ENCODE peak calls at places on chromosomes 13 and 19, in four cellular contexts. One of them, this sample, is unnamed.

GRCh38 chr13:63551731-63552130 is 2136.1 kb upstream of the PCDH20 start:
- DNase-seq in HCT116: no peak
- DNase-seq in SK-N-SH: no peak
- DNase-seq in H9: no peak
- DNase-seq in this sample: no peak

GRCh38 chr19:43739836-43740235 is 14.9 kb downstream of the SMG9 start:
- DNase-seq in HCT116: no peak
- DNase-seq in SK-N-SH: no peak
- DNase-seq in H9: no peak
- DNase-seq in this sample: no peak

GRCh38 chr13:76654263-76654662 is 231.9 kb downstream of the KCTD12 start:
- DNase-seq in HCT116: no peak
- DNase-seq in SK-N-SH: no peak
- DNase-seq in H9: no peak
- DNase-seq in this sample: no peak

GRCh38 chr19:55391702-55392615 is 6.2 kb downstream of the RPL28 start:
- DNase-seq in HCT116: no peak
- DNase-seq in SK-N-SH: peak
- DNase-seq in H9: no peak
- DNase-seq in this sample: no peak

GRCh38 chr13:114219406-114219805 is 15.3 kb upstream of the CDC16 start:
- DNase-seq in HCT116: no peak
- DNase-seq in SK-N-SH: no peak
- DNase-seq in H9: no peak
- DNase-seq in this sample: no peak

GRCh38 chr13:101917475-101917810 is 465.0 kb downstream of the ITGBL1 start:
- DNase-seq in HCT116: no peak
- DNase-seq in SK-N-SH: peak
- DNase-seq in H9: peak
- DNase-seq in this sample: no peak

GRCh38 chr13:79393564-79394249 is 12.3 kb downstream of the RBM26 start:
- DNase-seq in HCT116: no peak
- DNase-seq in SK-N-SH: no peak
- DNase-seq in H9: no peak
- DNase-seq in this sample: no peak

GRCh38 chr19:40976724-40977123 is 14.4 kb upstream of the CYP2B6 start:
- DNase-seq in HCT116: no peak
- DNase-seq in SK-N-SH: no peak
- DNase-seq in H9: no peak
- DNase-seq in this sample: no peak

GRCh38 chr19:1027020-1027952 is 878 bp downstream of the CNN2 start:
- DNase-seq in HCT116: no peak
- DNase-seq in SK-N-SH: no peak
- DNase-seq in H9: no peak
- DNase-seq in this sample: no peak

GRCh38 chr19:5738423-5738822 is 18.0 kb downstream of the CATSPERD start:
- DNase-seq in HCT116: no peak
- DNase-seq in SK-N-SH: no peak
- DNase-seq in H9: no peak
- DNase-seq in this sample: no peak

GRCh38 chr13:38804536-38804935 is 117.7 kb downstream of the FREM2 start:
- DNase-seq in HCT116: no peak
- DNase-seq in SK-N-SH: no peak
- DNase-seq in H9: no peak
- DNase-seq in this sample: no peak

GRCh38 chr19:11364935-11365334 is 9.5 kb upstream of the SWSAP1 start:
- DNase-seq in HCT116: no peak
- DNase-seq in SK-N-SH: no peak
- DNase-seq in H9: no peak
- DNase-seq in this sample: no peak

GRCh38 chr19:58059003-58059671 is at the start of gene ZNF135:
- DNase-seq in HCT116: no peak
- DNase-seq in SK-N-SH: peak
- DNase-seq in H9: peak
- DNase-seq in this sample: no peak

GRCh38 chr19:39038098-39038497 is 5.7 kb upstream of the FBXO27 start:
- DNase-seq in HCT116: peak
- DNase-seq in SK-N-SH: peak
- DNase-seq in H9: peak
- DNase-seq in this sample: no peak

GRCh38 chr19:495440-496332 is 600 bp upstream of the MADCAM1 start:
- DNase-seq in HCT116: no peak
- DNase-seq in SK-N-SH: peak
- DNase-seq in H9: peak
- DNase-seq in this sample: no peak

GRCh38 chr19:38233740-38234251 is 9.8 kb upstream of the DPF1 start:
- DNase-seq in HCT116: peak
- DNase-seq in SK-N-SH: peak
- DNase-seq in H9: peak
- DNase-seq in this sample: no peak

GRCh38 chr19:11361037-11361770 is 6.0 kb downstream of the PLPPR2 start:
- DNase-seq in HCT116: no peak
- DNase-seq in SK-N-SH: peak
- DNase-seq in H9: peak
- DNase-seq in this sample: no peak

GRCh38 chr13:101272886-101273285 is 143.4 kb downstream of the NALCN start:
- DNase-seq in HCT116: no peak
- DNase-seq in SK-N-SH: no peak
- DNase-seq in H9: no peak
- DNase-seq in this sample: no peak

GRCh38 chr13:59230484-59231264 is 933.1 kb downstream of the DIAPH3 start:
- DNase-seq in HCT116: no peak
- DNase-seq in SK-N-SH: no peak
- DNase-seq in H9: no peak
- DNase-seq in this sample: no peak

GRCh38 chr13:31801088-31801487 is 61.8 kb downstream of the RXFP2 start:
- DNase-seq in HCT116: no peak
- DNase-seq in SK-N-SH: no peak
- DNase-seq in H9: no peak
- DNase-seq in this sample: no peak

GRCh38 chr13:84430441-84430840 is 548.2 kb upstream of the SLITRK1 start:
- DNase-seq in HCT116: no peak
- DNase-seq in SK-N-SH: no peak
- DNase-seq in H9: no peak
- DNase-seq in this sample: no peak

GRCh38 chr19:5539431-5539833 is 28.3 kb downstream of the TINCR start:
- DNase-seq in HCT116: no peak
- DNase-seq in SK-N-SH: peak
- DNase-seq in H9: peak
- DNase-seq in this sample: no peak

GRCh38 chr13:26477681-26478080 is 79.8 kb upstream of the WASF3 start:
- DNase-seq in HCT116: no peak
- DNase-seq in SK-N-SH: no peak
- DNase-seq in H9: no peak
- DNase-seq in this sample: no peak

GRCh38 chr13:49399801-49400472 is 43.9 kb downstream of the CAB39L start:
- DNase-seq in HCT116: no peak
- DNase-seq in SK-N-SH: no peak
- DNase-seq in H9: no peak
- DNase-seq in this sample: peak
- H3K27ac ChIP-seq in HCT116: no peak
- H3K27ac ChIP-seq in SK-N-SH: no peak
- H3K27ac ChIP-seq in H9: no peak
- H3K27ac ChIP-seq in this sample: no peak

DNA sequence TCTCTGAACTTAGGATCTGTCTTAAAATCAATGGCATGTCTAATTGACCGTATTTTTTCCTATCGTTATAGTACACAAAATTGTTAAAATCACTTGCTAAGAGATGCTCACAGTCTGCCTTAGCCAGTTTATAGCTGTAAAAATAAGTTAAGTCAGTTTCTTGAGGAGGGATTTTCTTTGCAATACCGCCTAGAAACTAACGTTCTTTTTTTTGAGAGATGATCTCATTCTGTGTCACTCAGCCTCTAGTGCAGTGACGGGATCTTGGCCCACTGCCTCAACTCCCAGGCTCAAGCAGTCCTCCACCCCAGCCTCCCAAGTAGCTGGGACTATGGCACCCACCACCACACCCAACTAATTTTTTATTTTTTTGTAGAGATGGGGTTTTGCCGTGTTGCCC is 4.4 kb downstream of the CKAP2 start:
- DNase-seq in HCT116: no peak
- DNase-seq in SK-N-SH: no peak
- DNase-seq in H9: no peak
- DNase-seq in this sample: no peak
- H3K27ac ChIP-seq in HCT116: no peak
- H3K27ac ChIP-seq in SK-N-SH: no peak
- H3K27ac ChIP-seq in H9: no peak
- H3K27ac ChIP-seq in this sample: peak

DNA sequence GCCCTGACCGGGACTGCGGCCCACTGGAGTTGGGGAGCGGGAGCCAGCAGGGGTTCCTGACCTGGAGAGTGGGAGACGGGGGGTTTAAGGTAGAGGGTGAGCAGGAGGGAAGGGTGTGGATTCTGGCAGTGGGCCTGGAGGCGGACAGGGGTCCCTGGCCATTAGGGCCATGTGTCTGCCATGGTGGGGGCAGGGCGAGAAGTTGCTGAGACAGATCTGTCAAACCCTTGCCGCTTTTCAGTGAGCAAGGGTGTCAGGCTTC is 12.2 kb upstream of the SELENOW start:
- DNase-seq in HCT116: no peak
- DNase-seq in SK-N-SH: no peak
- DNase-seq in H9: no peak
- DNase-seq in this sample: no peak
- H3K27ac ChIP-seq in HCT116: no peak
- H3K27ac ChIP-seq in SK-N-SH: no peak
- H3K27ac ChIP-seq in H9: no peak
- H3K27ac ChIP-seq in this sample: no peak

GRCh38 chr13:33229446-33230177 is 55.9 kb downstream of the STARD13 start:
- DNase-seq in HCT116: no peak
- DNase-seq in SK-N-SH: peak
- DNase-seq in H9: no peak
- DNase-seq in this sample: no peak
- H3K27ac ChIP-seq in HCT116: no peak
- H3K27ac ChIP-seq in SK-N-SH: peak
- H3K27ac ChIP-seq in H9: peak
- H3K27ac ChIP-seq in this sample: peak

GRCh38 chr13:27926644-27927434 is 7.0 kb downstream of the PDX1 start:
- DNase-seq in HCT116: no peak
- DNase-seq in SK-N-SH: no peak
- DNase-seq in H9: peak
- DNase-seq in this sample: no peak

GRCh38 chr13:27922974-27923612 is 3.3 kb downstream of the PDX1 start:
- DNase-seq in HCT116: no peak
- DNase-seq in SK-N-SH: no peak
- DNase-seq in H9: no peak
- DNase-seq in this sample: no peak

GRCh38 chr13:27923794-27924528 is 4.2 kb downstream of the PDX1 start:
- DNase-seq in HCT116: no peak
- DNase-seq in SK-N-SH: no peak
- DNase-seq in H9: no peak
- DNase-seq in this sample: no peak

GRCh38 chr13:27925220-27925991 is 5.6 kb downstream of the PDX1 start:
- DNase-seq in HCT116: no peak
- DNase-seq in SK-N-SH: no peak
- DNase-seq in H9: no peak
- DNase-seq in this sample: no peak

GRCh38 chr13:27924529-27925141 is 4.8 kb downstream of the PDX1 start:
- DNase-seq in HCT116: no peak
- DNase-seq in SK-N-SH: no peak
- DNase-seq in H9: peak
- DNase-seq in this sample: no peak
- H3K27ac ChIP-seq in HCT116: no peak
- H3K27ac ChIP-seq in SK-N-SH: no peak
- H3K27ac ChIP-seq in H9: no peak
- H3K27ac ChIP-seq in this sample: no peak

GRCh38 chr19:7832781-7833180 is 2.8 kb downstream of the EVI5L start:
- DNase-seq in HCT116: no peak
- DNase-seq in SK-N-SH: no peak
- DNase-seq in H9: no peak
- DNase-seq in this sample: no peak

GRCh38 chr19:7830823-7831222 is 805 bp downstream of the EVI5L start:
- DNase-seq in HCT116: no peak
- DNase-seq in SK-N-SH: no peak
- DNase-seq in H9: no peak
- DNase-seq in this sample: no peak

GRCh38 chr19:7831452-7831851 is 1.4 kb downstream of the EVI5L start:
- DNase-seq in HCT116: peak
- DNase-seq in SK-N-SH: no peak
- DNase-seq in H9: peak
- DNase-seq in this sample: no peak

GRCh38 chr19:7833225-7834156 is 3.5 kb downstream of the EVI5L start:
- DNase-seq in HCT116: peak
- DNase-seq in SK-N-SH: no peak
- DNase-seq in H9: no peak
- DNase-seq in this sample: peak

GRCh38 chr19:7832009-7832408 is 2.0 kb downstream of the EVI5L start:
- DNase-seq in HCT116: no peak
- DNase-seq in SK-N-SH: no peak
- DNase-seq in H9: no peak
- DNase-seq in this sample: no peak
- H3K27ac ChIP-seq in HCT116: peak
- H3K27ac ChIP-seq in SK-N-SH: no peak
- H3K27ac ChIP-seq in H9: no peak
- H3K27ac ChIP-seq in this sample: no peak

GRCh38 chr19:51507209-51507608 is 5.6 kb upstream of the SIGLEC12 start:
- DNase-seq in HCT116: no peak
- DNase-seq in SK-N-SH: no peak
- DNase-seq in H9: no peak
- DNase-seq in this sample: no peak

GRCh38 chr19:51505904-51506303 is 4.3 kb upstream of the SIGLEC12 start:
- DNase-seq in HCT116: no peak
- DNase-seq in SK-N-SH: no peak
- DNase-seq in H9: no peak
- DNase-seq in this sample: no peak

GRCh38 chr19:51501594-51502263 is at the start of gene SIGLEC12:
- DNase-seq in HCT116: no peak
- DNase-seq in SK-N-SH: no peak
- DNase-seq in H9: no peak
- DNase-seq in this sample: no peak

GRCh38 chr19:51503428-51503827 is 1.8 kb upstream of the SIGLEC12 start:
- DNase-seq in HCT116: no peak
- DNase-seq in SK-N-SH: no peak
- DNase-seq in H9: no peak
- DNase-seq in this sample: no peak

GRCh38 chr19:51503891-51504290 is 2.3 kb upstream of the SIGLEC12 start:
- DNase-seq in HCT116: no peak
- DNase-seq in SK-N-SH: no peak
- DNase-seq in H9: no peak
- DNase-seq in this sample: no peak
- H3K27ac ChIP-seq in HCT116: no peak
- H3K27ac ChIP-seq in SK-N-SH: no peak
- H3K27ac ChIP-seq in H9: no peak
- H3K27ac ChIP-seq in this sample: no peak